ENCODE peak calls at places on chromosomes 16 and 17, in five cellular contexts. K, X, Z, V and R are unnamed samples.

GRCh38 chr17:41394254-41395016 is 3.0 kb downstream of the KRT31 start:
- DNase-seq in V (no peak), K (no peak), X (no peak), Z (peak; percentile 23), R (no peak)

GRCh38 chr16:56985288-56985961 is 3.9 kb upstream of the NLRC5 start:
- DNase-seq in Z (peak; percentile 85), X (no peak), V (no peak), K (no peak), R (peak; percentile 93)

GRCh38 chr16:27470567-27471431 is 68.8 kb downstream of the IL21R start:
- DNase-seq in X (no peak), V (no peak), K (no peak), Z (peak; percentile 74), R (peak; percentile 93)

GRCh38 chr16:86306046-86306644 is 204.2 kb upstream of the FOXF1 start:
- DNase-seq in X (no peak), Z (peak; percentile 88), K (no peak), V (no peak), R (peak; percentile 84)

GRCh38 chr17:39926588-39927100 is 757 bp downstream of the ORMDL3 start:
- DNase-seq in Z (no peak), X (peak; percentile 69), V (no peak), K (peak; percentile 26), R (peak; percentile 48)

GRCh38 chr17:74728702-74729075 is 8.4 kb upstream of the RAB37 start:
- DNase-seq in V (no peak), Z (no peak), K (no peak), X (no peak), R (no peak)

GRCh38 chr17:72368191-72368590 is 247.4 kb downstream of the SOX9 start:
- DNase-seq in X (no peak), Z (no peak), V (no peak), K (no peak), R (no peak)

GRCh38 chr16:67719778-67720144 is 645 bp upstream of the GFOD2 start:
- DNase-seq in Z (peak; percentile 63), K (peak; percentile 27), X (no peak), V (no peak), R (peak; percentile 80)

GRCh38 chr17:6654816-6655731 is 3.5 kb downstream of the C17orf100 start:
- DNase-seq in K (no peak), Z (no peak), X (peak; percentile 84), V (peak; percentile 80), R (peak; percentile 24)

GRCh38 chr16:9323170-9323569 is 231.7 kb downstream of the HAPSTR1 start:
- DNase-seq in K (no peak), X (no peak), V (no peak), Z (no peak), R (no peak)

GRCh38 chr17:60781880-60782412 is 104.3 kb downstream of the BCAS3 start:
- DNase-seq in K (no peak), Z (no peak), X (no peak), V (no peak), R (no peak)

GRCh38 chr17:73798111-73798748 is 154.0 kb upstream of the SDK2 start:
- DNase-seq in X (no peak), V (no peak), K (no peak), Z (peak; percentile 45), R (peak; percentile 82)

GRCh38 chr17:31294839-31295488 is 2.1 kb downstream of the OMG start:
- DNase-seq in Z (no peak), K (no peak), V (no peak), X (no peak), R (peak; percentile 32)

GRCh38 chr17:78315355-78316114 is 44.3 kb downstream of the SOCS3 start:
- DNase-seq in K (no peak), V (no peak), Z (peak; percentile 92), X (no peak), R (peak; percentile 96)

GRCh38 chr16:29729116-29729521 is 16.7 kb downstream of the C16orf54 start:
- DNase-seq in K (peak; percentile 36), V (no peak), Z (peak; percentile 49), X (no peak), R (peak; percentile 61)

GRCh38 chr16:79168321-79168720 is 432.2 kb downstream of the MAF start:
- DNase-seq in X (no peak), V (no peak), K (no peak), Z (no peak), R (no peak)

GRCh38 chr16:79334127-79334526 is 266.4 kb downstream of the MAF start:
- DNase-seq in X (peak; percentile 46), K (no peak), Z (no peak), V (peak; percentile 82), R (no peak)

GRCh38 chr16:27316038-27316680 is 2.4 kb downstream of the IL4R start:
- DNase-seq in K (no peak), Z (no peak), V (no peak), X (no peak), R (no peak)

GRCh38 chr17:77744268-77744988 is 214.1 kb upstream of the TNRC6C start:
- DNase-seq in V (no peak), K (no peak), Z (no peak), X (no peak), R (no peak)

GRCh38 chr17:74691151-74691550 is 21.6 kb downstream of the CD300LF start:
- DNase-seq in X (no peak), Z (no peak), V (no peak), K (no peak), R (no peak)

GRCh38 chr16:50697881-50698767 is 4.7 kb downstream of the NOD2 start:
- DNase-seq in X (no peak), V (no peak), Z (peak; percentile 46), K (no peak), R (peak; percentile 61)

GRCh38 chr16:29922326-29922725 is 3.7 kb downstream of the KCTD13 start:
- DNase-seq in X (no peak), Z (no peak), V (no peak), K (no peak), R (no peak)

GRCh38 chr17:29019475-29020181 is 13.8 kb upstream of the SEZ6 start:
- DNase-seq in K (no peak), X (peak; percentile 74), Z (no peak), V (peak; percentile 72), R (no peak)

GRCh38 chr16:57335361-57335760 is 23.2 kb upstream of the CCL22 start:
- DNase-seq in K (no peak), V (no peak), Z (no peak), X (no peak), R (no peak)

GRCh38 chr17:27390540-27390939 is 65.7 kb upstream of the KSR1 start:
- DNase-seq in Z (no peak), K (no peak), X (no peak), V (no peak), R (no peak)

GRCh38 chr17:79951361-79952264 is 84.1 kb downstream of the TBC1D16 start:
- DNase-seq in K (no peak), V (no peak), Z (peak; percentile 89), X (peak; percentile 54), R (peak; percentile 96)

GRCh38 chr16:19132898-19133297 is 19.1 kb downstream of the ITPRIPL2 start:
- DNase-seq in V (no peak), X (no peak), K (no peak), Z (no peak), R (peak; percentile 84)

GRCh38 chr17:57010495-57010894 is 32.6 kb downstream of the SCPEP1 start:
- DNase-seq in Z (no peak), K (no peak), X (peak; percentile 46), V (no peak), R (no peak)

GRCh38 chr17:77435272-77436057 is 294.7 kb downstream of the SEC14L1 start:
- DNase-seq in Z (no peak), X (no peak), V (peak; percentile 53), K (no peak), R (no peak)

GRCh38 chr17:82309656-82310570 is 7.5 kb downstream of the CD7 start:
- DNase-seq in Z (no peak), X (no peak), V (no peak), K (no peak), R (no peak)

GRCh38 chr16:55482056-55482455 is 3.1 kb downstream of the MMP2 start:
- DNase-seq in Z (peak; percentile 57), V (no peak), X (no peak), K (no peak), R (no peak)

GRCh38 chr16:48829361-48829760 is 219.4 kb upstream of the N4BP1 start:
- DNase-seq in X (no peak), V (no peak), K (no peak), Z (no peak), R (no peak)

GRCh38 chr17:59859444-59860025 is 33.2 kb downstream of the TUBD1 start:
- DNase-seq in X (no peak), V (no peak), Z (peak; percentile 78), K (no peak), R (peak; percentile 77)

GRCh38 chr16:51184702-51185433 is 33.8 kb upstream of the SALL1 start:
- DNase-seq in K (no peak), V (no peak), X (no peak), Z (no peak), R (peak; percentile 51)

GRCh38 chr16:51146256-51146924 is 4.7 kb downstream of the SALL1 start:
- DNase-seq in K (no peak), Z (peak; percentile 75), X (no peak), V (peak; percentile 33), R (peak; percentile 85)

GRCh38 chr17:332023-332422 is 20.6 kb downstream of the RPH3AL start:
- DNase-seq in V (no peak), K (no peak), Z (no peak), X (no peak), R (no peak)
- H3K27ac ChIP-seq in V (no peak overlapping the region), K (no peak overlapping the region), Z (no peak overlapping the region), X (no peak overlapping the region), R (peak overlapping the region; percentile 68)

GRCh38 chr17:58324409-58325288 is 3.9 kb downstream of the TSPOAP1 start:
- DNase-seq in X (no peak), V (peak; percentile 78), Z (peak; percentile 18), K (no peak), R (peak; percentile 26)
- H4K91ac ChIP-seq in X (no peak overlapping the region), V (peak overlapping the region; percentile 92), Z (peak overlapping the region; percentile 81), K (peak overlapping the region; percentile 34), R (peak overlapping the region; percentile 32)

GRCh38 chr17:63479495-63480184 is 2.8 kb downstream of the ACE start:
- DNase-seq in Z (no peak), K (no peak), V (no peak), X (no peak), R (peak; percentile 16)

GRCh38 chr17:63476857-63477470 is at the start of gene ACE:
- DNase-seq in Z (peak; percentile 15), X (peak; percentile 91), V (peak; percentile 83), K (no peak), R (peak; percentile 20)

GRCh38 chr17:63478814-63479494 is 2.1 kb downstream of the ACE start:
- DNase-seq in V (peak; percentile 91), K (peak; percentile 53), Z (peak; percentile 92), X (peak; percentile 96), R (peak; percentile 90)

GRCh38 chr17:63476494-63476856 is 386 bp upstream of the ACE start:
- DNase-seq in K (peak; percentile 39), X (peak; percentile 82), Z (no peak), V (peak; percentile 77), R (peak; percentile 31)

GRCh38 chr17:63477471-63478440 is 895 bp downstream of the ACE start:
- DNase-seq in K (no peak), Z (no peak), V (no peak), X (peak; percentile 73), R (peak; percentile 22)
- H3K23ac ChIP-seq in K (peak overlapping the region; percentile 81), Z (no peak overlapping the region), V (no peak overlapping the region), X (no peak overlapping the region), R (no peak overlapping the region)

DNA sequence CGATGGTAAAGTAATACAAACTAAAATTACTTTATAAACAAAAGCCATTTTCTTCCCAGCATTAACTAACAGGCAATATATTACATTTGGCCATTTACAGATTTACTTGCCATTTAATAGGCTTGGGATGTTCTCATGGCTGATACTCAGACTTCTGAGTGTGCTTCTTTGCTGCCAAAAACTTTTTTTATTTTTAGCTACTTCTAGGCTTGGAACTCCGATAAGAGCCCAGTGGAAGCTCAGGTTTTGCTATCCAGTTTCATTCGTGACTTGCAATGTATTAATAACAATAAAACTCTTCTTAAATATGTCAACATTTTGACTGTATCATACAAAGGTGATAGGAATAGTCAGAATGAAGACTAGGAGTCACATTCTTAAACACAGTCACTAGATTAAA is 152.3 kb downstream of the ITFG1 start:
- DNase-seq in Z (peak; percentile 2), V (no peak), K (no peak), X (no peak), R (no peak)
- H3K27ac ChIP-seq in Z (no peak overlapping the region), V (no peak overlapping the region), K (no peak overlapping the region), X (no peak overlapping the region), R (no peak overlapping the region)